ENCODE peak calls at places on chromosomes 13 and 19, in six cellular contexts. M is Calu3, W is brain microvascular endothelial cell, E is bronchial epithelial cell, Z is glutamatergic neuron, Y is body of pancreas. I is an unnamed sample.

GRCh38 chr13:113743366-113744195 is 15.4 kb upstream of the TMEM255B start:
- DNase-seq in M (no peak), Y (no peak), Z (no peak), E (no peak), W (no peak), I (no peak)

GRCh38 chr19:42601811-42602443 is 7.2 kb upstream of the CEACAM8 start:
- DNase-seq in M (peak; percentile 69), Y (no peak), E (peak; percentile 21), W (peak; percentile 27), Z (no peak), I (peak; percentile 15)

GRCh38 chr13:43573361-43573740 is 213.4 kb downstream of the ENOX1 start:
- DNase-seq in M (peak; percentile 6), E (peak; percentile 40), W (peak; percentile 27), Z (no peak), Y (no peak), I (peak; percentile 39)

GRCh38 chr19:52638601-52639000 is 446 bp upstream of the ZNF83 start:
- DNase-seq in Y (peak; percentile 24), E (no peak), M (no peak), Z (peak; percentile 45), W (peak; percentile 28), I (no peak)

GRCh38 chr19:43660301-43660700 is 9.7 kb downstream of the PLAUR start:
- DNase-seq in W (no peak), Z (no peak), Y (no peak), E (no peak), M (no peak), I (no peak)

GRCh38 chr13:41682766-41683165 is 225.4 kb downstream of the RGCC start:
- DNase-seq in Z (no peak), E (no peak), M (no peak), W (no peak), Y (no peak), I (no peak)

GRCh38 chr19:2266183-2266993 is 10.2 kb upstream of the JSRP1 start:
- DNase-seq in M (peak; percentile 63), Z (no peak), W (peak; percentile 74), E (peak; percentile 53), Y (peak; percentile 70), I (no peak)

GRCh38 chr19:46369817-46370216 is 22.9 kb downstream of the PPP5C start:
- DNase-seq in Z (no peak), W (no peak), Y (peak; percentile 2), E (peak; percentile 92), M (peak; percentile 57), I (peak; percentile 63)

DNA sequence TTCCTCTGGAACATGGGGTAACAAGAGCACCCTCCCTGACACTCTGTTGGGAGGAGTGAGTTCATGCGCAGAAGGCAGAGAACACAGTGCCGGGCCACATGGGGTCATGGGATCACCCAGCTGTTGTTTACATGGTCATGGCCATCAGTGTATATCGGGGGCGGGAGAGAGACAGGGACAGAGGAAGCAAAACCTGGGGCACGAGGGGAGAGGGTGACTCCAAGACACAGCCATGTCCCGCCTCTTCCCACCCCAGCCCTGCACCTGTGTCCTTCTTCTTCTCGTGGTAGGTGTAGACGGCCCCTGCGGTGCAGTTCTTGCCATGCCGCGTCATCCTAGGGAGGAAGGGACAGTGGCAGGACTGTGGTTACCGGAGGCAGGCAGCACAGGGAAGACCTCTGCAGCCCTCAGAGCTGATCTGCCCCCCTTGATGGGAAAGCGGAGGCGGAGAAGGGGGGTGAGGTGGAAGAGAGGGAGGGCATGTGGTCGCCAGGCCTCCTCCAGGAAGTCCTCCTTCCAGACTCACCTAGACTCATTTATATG is 19.9 kb downstream of the NOSIP start:
- DNase-seq in Z (no peak), E (no peak), M (no peak), W (no peak), Y (peak; percentile 70), I (no peak)
- TF ChIP-seq CTCF in Z (no peak), E (no peak), M (no peak), W (no peak), Y (no peak), I (no peak)

GRCh38 chr13:48505597-48506091 is 27.2 kb downstream of the RCBTB2 start:
- DNase-seq in E (peak; percentile 30), M (no peak), Z (no peak), Y (no peak), W (no peak), I (peak; percentile 52)

GRCh38 chr13:48506092-48506701 is 26.7 kb downstream of the RCBTB2 start:
- DNase-seq in M (no peak), Z (no peak), Y (no peak), E (no peak), W (no peak), I (peak; percentile 8)

GRCh38 chr13:48502601-48503319 is 30.1 kb downstream of the RCBTB2 start:
- DNase-seq in E (no peak), Z (no peak), W (no peak), Y (no peak), M (no peak), I (no peak)

GRCh38 chr13:48507024-48507423 is 25.9 kb downstream of the RCBTB2 start:
- DNase-seq in Z (no peak), W (no peak), E (peak; percentile 40), M (no peak), Y (no peak), I (peak; percentile 63)

DNA sequence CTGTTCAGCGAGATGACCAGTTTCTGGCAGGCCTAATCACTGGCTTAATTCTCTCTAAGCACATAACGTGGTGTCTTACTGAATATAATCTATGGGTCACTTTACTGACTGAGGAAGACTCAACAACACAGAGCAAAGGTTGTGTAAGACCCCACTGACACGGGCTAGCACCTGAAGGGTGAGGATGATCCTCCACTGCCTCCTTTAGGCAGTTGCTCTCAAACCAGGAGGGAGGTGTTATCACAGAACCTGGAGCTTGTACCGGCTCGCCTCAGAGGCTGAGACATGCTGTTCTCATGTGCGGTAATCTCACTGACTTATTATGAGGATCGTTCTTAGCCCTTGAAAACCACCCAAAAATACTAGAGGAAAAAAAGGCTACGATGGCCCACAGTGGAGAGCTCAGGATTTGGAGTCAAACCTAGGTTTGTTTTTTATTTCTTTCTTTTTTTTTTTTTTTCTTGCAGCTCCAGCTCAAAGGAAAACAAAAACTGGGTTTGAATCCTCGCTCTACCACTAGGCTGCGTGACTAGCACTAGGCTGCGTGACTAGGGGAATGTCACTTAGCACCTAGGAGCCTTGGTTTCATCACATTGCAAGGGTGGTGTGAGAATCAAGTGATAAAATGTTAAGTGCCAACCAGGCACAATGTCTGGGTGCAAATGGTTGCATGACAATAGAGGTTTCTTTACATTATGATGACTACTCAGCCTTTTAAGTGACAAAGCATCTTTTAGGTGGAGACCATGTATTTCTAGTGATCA is 28.1 kb downstream of the RCBTB2 start:
- DNase-seq in Z (no peak), M (no peak), Y (no peak), E (peak; percentile 73), W (no peak), I (peak; percentile 52)
- TF ChIP-seq CTCF in Z (no peak), M (no peak), Y (no peak), E (peak; percentile 4), W (no peak), I (peak; percentile 77)

GRCh38 chr13:29524176-29524575 is 71.3 kb downstream of the SLC7A1 start:
- DNase-seq in W (no peak), M (no peak), E (no peak), Z (no peak), Y (no peak), I (no peak)

GRCh38 chr13:29523199-29523931 is 72.1 kb downstream of the SLC7A1 start:
- DNase-seq in Y (no peak), W (peak; percentile 95), M (no peak), Z (no peak), E (no peak), I (no peak)

GRCh38 chr13:29521336-29521735 is 74.2 kb downstream of the SLC7A1 start:
- DNase-seq in W (no peak), Z (no peak), E (no peak), Y (no peak), M (no peak), I (no peak)

GRCh38 chr13:29520671-29521070 is 74.8 kb downstream of the SLC7A1 start:
- DNase-seq in Y (no peak), W (peak; percentile 84), Z (no peak), M (no peak), E (peak; percentile 52), I (no peak)

DNA sequence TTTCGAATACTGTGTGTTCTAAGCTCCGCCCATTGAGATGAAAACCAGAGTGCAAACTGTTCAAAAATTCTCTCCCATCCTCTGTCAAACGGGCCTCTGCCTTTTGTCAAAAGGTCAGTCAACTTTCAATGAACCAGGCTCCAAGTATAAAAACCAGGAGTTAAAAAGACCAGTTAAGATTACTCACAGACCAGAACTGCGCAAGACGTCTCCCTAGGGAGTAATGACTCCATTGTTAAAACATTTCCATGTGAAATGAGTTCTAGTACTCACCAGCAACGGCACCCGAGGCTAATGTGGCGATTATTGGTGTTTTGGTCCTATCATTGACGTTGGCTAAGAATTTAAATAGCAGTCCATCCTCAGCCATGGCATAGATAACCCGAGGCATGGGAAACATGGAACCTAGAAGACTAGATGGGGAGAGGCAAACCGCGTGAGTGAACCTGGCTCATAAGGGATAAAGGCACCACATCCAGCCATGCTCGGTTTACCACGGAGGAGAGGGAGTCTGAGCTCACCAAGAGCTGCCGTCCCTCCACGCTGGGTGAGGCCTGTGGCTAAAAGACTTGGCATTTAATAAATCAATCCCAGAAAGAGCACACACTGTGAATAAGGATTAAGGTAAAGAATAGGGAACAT is 73.3 kb downstream of the SLC7A1 start:
- DNase-seq in W (peak; percentile 99), Y (no peak), Z (no peak), M (no peak), E (no peak), I (no peak)
- TF ChIP-seq CTCF in W (peak; percentile 3), Y (no peak), Z (no peak), M (no peak), E (no peak), I (no peak)

GRCh38 chr19:48186541-48186991 is 16.1 kb downstream of the ZSWIM9 start:
- DNase-seq in M (no peak), Z (no peak), W (no peak), E (no peak), Y (no peak), I (no peak)

GRCh38 chr19:48192750-48193149 is 22.3 kb downstream of the ZSWIM9 start:
- DNase-seq in Z (no peak), W (no peak), Y (no peak), M (no peak), E (no peak), I (no peak)

GRCh38 chr19:48186015-48186414 is 15.5 kb downstream of the ZSWIM9 start:
- DNase-seq in M (no peak), Y (no peak), Z (no peak), E (no peak), W (no peak), I (no peak)

GRCh38 chr19:48194041-48194871 is 23.8 kb downstream of the ZSWIM9 start:
- DNase-seq in W (no peak), E (no peak), Y (no peak), M (peak; percentile 20), Z (no peak), I (no peak)

DNA sequence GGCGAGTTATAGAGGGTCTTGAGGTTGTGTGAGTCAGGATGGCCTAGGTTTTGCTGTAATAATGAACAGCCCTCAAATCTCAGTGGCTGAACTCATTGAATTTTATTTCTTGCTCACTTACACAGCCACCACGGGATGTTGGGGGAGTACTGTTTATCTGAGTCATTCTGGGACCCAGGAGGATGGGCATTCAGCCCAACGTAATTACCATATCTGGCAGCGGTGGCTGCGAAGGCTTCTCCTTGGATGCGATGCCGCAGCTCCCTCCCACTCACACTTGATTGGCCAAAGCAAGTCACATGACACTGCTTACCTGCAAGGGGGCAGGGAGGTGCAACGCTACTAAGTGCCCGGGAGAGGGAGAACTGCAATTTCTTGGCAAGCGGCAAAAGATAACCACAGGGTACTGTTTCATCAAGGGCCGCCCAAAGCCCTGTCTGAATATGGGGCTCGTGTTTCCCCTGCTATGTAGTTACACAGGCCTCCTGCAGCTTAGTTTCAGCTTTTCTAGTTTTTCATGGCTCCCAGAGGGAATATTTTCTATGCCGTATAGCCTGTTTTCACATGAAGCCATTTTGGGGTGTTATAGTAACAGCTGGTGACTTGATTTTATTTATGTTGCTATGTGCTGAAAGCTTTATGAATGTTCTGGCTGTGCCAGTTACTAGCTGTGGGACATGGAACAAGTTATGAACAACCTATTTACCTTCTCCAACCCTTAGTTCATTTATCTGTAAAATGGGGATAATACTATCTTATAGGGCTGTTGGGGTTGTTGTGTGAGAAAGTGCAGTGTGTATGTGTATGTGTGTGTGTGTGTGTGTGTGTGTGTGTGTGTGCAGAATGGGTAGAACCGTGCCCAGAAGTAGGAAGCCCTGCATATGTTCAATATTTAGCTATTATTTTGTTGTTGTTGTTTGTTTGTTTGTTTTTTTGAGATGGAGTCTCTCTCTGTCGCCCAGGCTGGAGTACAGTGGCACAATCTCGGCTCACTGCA is 20.1 kb downstream of the ZSWIM9 start:
- DNase-seq in Z (peak; percentile 41), M (peak; percentile 86), Y (peak; percentile 44), E (peak; percentile 87), W (peak; percentile 27), I (peak; percentile 49)
- TF ChIP-seq CTCF in Z (peak; percentile 19), M (peak; percentile 49), Y (peak; percentile 29), E (peak; percentile 43), W (peak; percentile 27), I (peak; percentile 84)

I was measured in foreskin keratinocyte.